ENCODE peak calls at places on chromosomes 12 and 14, in seven cellular contexts. Y is psoas muscle, Z is thoracic aorta, J is heart left ventricle, P is A673, K is transverse colon, U is right lobe of liver. E is an unnamed sample.

GRCh38 chr14:77882631-77883030 is 82.7 kb downstream of the ADCK1 start:
- DNase-seq in Y (no peak), Z (no peak), J (no peak), P (no peak), K (no peak), U (no peak), E (no peak)

GRCh38 chr14:106879241-106879640 is 1352.9 kb downstream of the TMEM121 start:
- DNase-seq in Y (no peak), Z (no peak), J (no peak), P (peak), K (peak), U (no peak), E (no peak)

GRCh38 chr12:102735104-102735503 is 181.9 kb downstream of the PAH start:
- DNase-seq in Y (no peak), Z (no peak), J (no peak), P (no peak), K (no peak), U (no peak), E (no peak)

GRCh38 chr12:111451649-111452129 is 46.0 kb downstream of the SH2B3 start:
- DNase-seq in Y (no peak), Z (no peak), J (no peak), P (peak), K (no peak), U (peak), E (peak)

GRCh38 chr12:121159467-121160307 is 27.0 kb downstream of the P2RX7 start:
- DNase-seq in Y (no peak), Z (no peak), J (no peak), P (no peak), K (no peak), U (no peak), E (no peak)

GRCh38 chr14:61498811-61499210 is 177.4 kb downstream of the PRKCH start:
- DNase-seq in Y (no peak), Z (no peak), J (no peak), P (no peak), K (no peak), U (no peak), E (no peak)

GRCh38 chr12:65877836-65878235 is 53.6 kb downstream of the HMGA2 start:
- DNase-seq in Y (no peak), Z (no peak), J (no peak), P (no peak), K (no peak), U (no peak), E (no peak)

GRCh38 chr12:42868291-42868690 is 278.7 kb upstream of the PRICKLE1 start:
- DNase-seq in Y (no peak), Z (no peak), J (no peak), P (no peak), K (no peak), U (no peak), E (no peak)

GRCh38 chr14:77980475-77981321 is 180.8 kb downstream of the ADCK1 start:
- DNase-seq in Y (peak), Z (no peak), J (no peak), P (no peak), K (peak), U (peak), E (no peak)

GRCh38 chr12:124551268-124552144 is 15.9 kb downstream of the NCOR2 start:
- DNase-seq in Y (no peak), Z (no peak), J (peak), P (peak), K (peak), U (no peak), E (no peak)

GRCh38 chr14:89422181-89422951 is 5.3 kb upstream of the FOXN3 start:
- DNase-seq in Y (no peak), Z (no peak), J (no peak), P (no peak), K (peak), U (no peak), E (no peak)

GRCh38 chr12:121576851-121577391 is 3.9 kb downstream of the KDM2B start:
- DNase-seq in Y (no peak), Z (no peak), J (no peak), P (peak), K (no peak), U (no peak), E (no peak)

GRCh38 chr12:48157889-48158370 is 615 bp upstream of the ASB8 start:
- DNase-seq in Y (no peak), Z (no peak), J (no peak), P (no peak), K (no peak), U (no peak), E (no peak)

GRCh38 chr12:89707623-89707991 is 1.0 kb downstream of the ATP2B1 start:
- DNase-seq in Y (peak), Z (no peak), J (peak), P (no peak), K (peak), U (peak), E (no peak)

GRCh38 chr14:93035917-93036651 is 79.6 kb downstream of the ITPK1 start:
- DNase-seq in Y (peak), Z (no peak), J (peak), P (no peak), K (no peak), U (no peak), E (no peak)

GRCh38 chr14:104702673-104703072 is 13.3 kb downstream of the INF2 start:
- DNase-seq in Y (no peak), Z (no peak), J (no peak), P (no peak), K (no peak), U (no peak), E (no peak)

GRCh38 chr12:52899338-52900035 is 5.4 kb downstream of the KRT8 start:
- DNase-seq in Y (no peak), Z (no peak), J (no peak), P (no peak), K (peak), U (no peak), E (no peak)

GRCh38 chr12:45756666-45757065 is 27.2 kb downstream of the ARID2 start:
- DNase-seq in Y (no peak), Z (no peak), J (no peak), P (no peak), K (no peak), U (no peak), E (no peak)

GRCh38 chr14:55313480-55313879 is 42.3 kb downstream of the FBXO34 start:
- DNase-seq in Y (no peak), Z (no peak), J (no peak), P (no peak), K (no peak), U (no peak), E (no peak)

GRCh38 chr12:67415473-67415872 is 146.3 kb downstream of the CAND1 start:
- DNase-seq in Y (no peak), Z (no peak), J (no peak), P (peak), K (no peak), U (peak), E (no peak)

GRCh38 chr12:128543971-128544370 is 277.0 kb downstream of the TMEM132C start:
- DNase-seq in Y (no peak), Z (no peak), J (no peak), P (no peak), K (no peak), U (no peak), E (no peak)

GRCh38 chr12:74794522-74794921 is 256.9 kb downstream of the ATXN7L3B start:
- DNase-seq in Y (no peak), Z (no peak), J (no peak), P (no peak), K (no peak), U (no peak), E (no peak)

GRCh38 chr12:87332987-87333761 is 696.0 kb downstream of the C12orf50 start:
- DNase-seq in Y (no peak), Z (no peak), J (no peak), P (peak), K (no peak), U (no peak), E (no peak)

GRCh38 chr14:63343878-63344277 is 25.1 kb upstream of the GPHB5 start:
- DNase-seq in Y (no peak), Z (no peak), J (no peak), P (peak), K (no peak), U (no peak), E (no peak)

GRCh38 chr12:124403273-124403672 is 108.4 kb downstream of the RFLNA start:
- DNase-seq in Y (peak), Z (no peak), J (no peak), P (no peak), K (no peak), U (no peak), E (no peak)

GRCh38 chr14:73245401-73246325 is 8.4 kb downstream of the PAPLN start:
- DNase-seq in Y (peak), Z (no peak), J (peak), P (peak), K (peak), U (peak), E (no peak)

GRCh38 chr14:51041117-51041531 is 53.8 kb downstream of the TRIM9 start:
- DNase-seq in Y (no peak), Z (no peak), J (no peak), P (no peak), K (peak), U (no peak), E (no peak)

GRCh38 chr14:51035611-51036192 is 59.2 kb downstream of the TRIM9 start:
- DNase-seq in Y (no peak), Z (no peak), J (no peak), P (no peak), K (no peak), U (no peak), E (no peak)

GRCh38 chr14:51044961-51045360 is 49.9 kb downstream of the TRIM9 start:
- DNase-seq in Y (no peak), Z (no peak), J (no peak), P (no peak), K (no peak), U (no peak), E (no peak)

GRCh38 chr14:51041853-51042252 is 53.1 kb downstream of the TRIM9 start:
- DNase-seq in Y (no peak), Z (no peak), J (no peak), P (peak), K (no peak), U (no peak), E (no peak)

DNA sequence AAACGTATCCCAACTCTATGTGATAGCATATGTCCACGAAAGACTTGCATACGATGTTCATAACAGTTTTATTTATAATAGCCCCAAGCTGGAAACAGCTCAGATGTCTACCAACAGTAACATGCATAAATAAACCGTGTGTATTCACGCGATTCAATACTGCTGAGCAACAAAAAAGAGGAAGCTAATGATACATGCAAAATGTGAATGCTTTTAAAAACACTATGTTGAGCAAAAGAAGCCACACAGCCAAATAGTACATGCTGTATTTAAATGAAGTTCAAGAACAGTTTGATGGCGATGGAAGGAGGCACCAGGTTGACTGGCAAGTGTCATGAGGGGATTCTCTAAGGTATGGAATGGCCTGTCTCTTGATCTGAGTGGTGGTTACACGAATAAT is 55.6 kb downstream of the TRIM9 start:
- DNase-seq in Y (no peak), Z (no peak), J (no peak), P (no peak), K (no peak), U (no peak), E (no peak)
- H3K27ac ChIP-seq in Y (no peak), Z (no peak), J (no peak), P (no peak), K (no peak), U (no peak), E (no peak)

DNA sequence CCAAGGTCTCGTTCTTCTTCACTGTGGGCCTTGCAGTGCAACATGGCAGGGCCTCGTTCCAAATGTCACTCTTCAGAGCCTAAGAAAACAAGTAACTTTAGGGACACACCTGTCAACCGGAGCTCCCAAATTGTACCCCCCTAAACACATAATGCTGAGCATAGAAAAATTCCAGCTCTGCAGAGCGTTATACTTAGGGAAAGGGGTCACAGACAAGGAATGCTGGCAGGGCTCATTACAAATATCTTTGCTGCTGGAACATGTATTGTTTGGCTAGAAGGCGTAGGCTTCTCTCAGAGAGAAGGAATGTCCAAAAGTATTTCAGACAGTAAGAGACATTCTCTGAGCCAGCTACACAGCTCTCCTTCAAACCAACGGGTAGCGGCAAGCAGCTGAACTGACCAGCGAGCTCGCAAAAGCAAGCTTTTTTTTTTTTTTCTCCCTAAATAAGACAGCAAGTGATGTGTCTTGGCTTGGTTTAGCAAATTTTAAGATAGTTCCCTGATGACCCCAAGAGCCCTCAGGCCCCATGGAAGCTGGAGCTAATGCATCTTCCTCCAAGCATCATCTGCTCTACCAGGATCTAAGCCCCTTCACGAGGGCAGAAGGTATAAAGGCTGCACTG is 24.5 kb downstream of the SSH1 start:
- DNase-seq in Y (no peak), Z (no peak), J (no peak), P (no peak), K (no peak), U (no peak), E (no peak)
- H3K4me3 ChIP-seq in Y (peak), Z (peak), J (peak), P (no peak), K (no peak), U (no peak), E (peak)

GRCh38 chr12:132314516-132315233 is 14.7 kb downstream of the GALNT9 start:
- DNase-seq in Y (no peak), Z (no peak), J (no peak), P (no peak), K (no peak), U (no peak), E (no peak)
- TF ChIP-seq CTCF in Y (no peak), Z (no peak), J (no peak), P (no peak), K (no peak), U (no peak), E (no peak)

DNA sequence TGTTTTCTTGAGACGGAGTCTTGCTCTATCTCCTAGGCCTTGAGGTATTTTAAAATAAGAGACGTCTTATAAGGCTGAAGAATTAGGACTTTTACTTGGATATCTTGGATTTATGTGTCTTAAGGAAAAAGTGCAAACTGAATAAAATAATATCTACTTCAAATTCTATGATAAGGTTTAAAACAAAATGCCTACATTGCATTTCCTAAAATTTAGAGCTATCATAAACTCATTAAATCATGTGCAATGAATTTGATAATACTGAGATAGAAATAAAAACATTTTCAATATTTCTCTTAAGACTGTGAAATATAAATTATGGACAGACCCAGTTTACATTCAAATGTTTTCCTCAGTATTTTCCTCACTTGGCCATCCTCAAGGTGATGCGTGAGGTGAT is 729.5 kb upstream of the LMO3 start:
- DNase-seq in Y (no peak), Z (no peak), J (no peak), P (no peak), K (no peak), U (no peak), E (no peak)
- H3K27ac ChIP-seq in Y (no peak), Z (no peak), J (no peak), P (no peak), K (no peak), U (no peak), E (no peak)

GRCh38 chr12:32651151-32651955 is 27.7 kb upstream of the DNM1L start:
- DNase-seq in Y (no peak), Z (no peak), J (no peak), P (no peak), K (no peak), U (no peak), E (no peak)

GRCh38 chr12:32647275-32647674 is 31.8 kb upstream of the DNM1L start:
- DNase-seq in Y (no peak), Z (no peak), J (no peak), P (no peak), K (no peak), U (no peak), E (no peak)

GRCh38 chr12:32651956-32652210 is 27.2 kb upstream of the DNM1L start:
- DNase-seq in Y (no peak), Z (no peak), J (no peak), P (no peak), K (no peak), U (no peak), E (no peak)

DNA sequence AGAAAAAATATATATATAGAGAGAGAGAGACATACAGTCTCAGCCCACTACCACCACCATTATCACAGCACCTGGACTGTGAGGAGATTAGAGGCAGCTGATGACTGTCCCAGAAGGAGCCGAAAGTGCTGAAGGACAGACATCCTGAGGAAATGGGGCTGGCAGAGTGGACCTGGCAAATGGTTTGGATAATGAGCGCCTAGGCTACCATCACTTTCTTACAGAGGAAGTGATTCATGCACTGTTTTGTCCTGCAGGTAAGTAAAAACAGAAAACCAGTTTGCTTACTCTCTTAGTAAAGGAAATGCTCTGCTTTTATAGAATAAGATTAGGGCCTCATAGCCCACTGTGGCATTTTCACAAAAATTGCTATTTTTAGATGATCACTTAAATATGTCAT is 28.6 kb upstream of the DNM1L start:
- DNase-seq in Y (no peak), Z (no peak), J (no peak), P (no peak), K (no peak), U (no peak), E (no peak)
- H3K4me3 ChIP-seq in Y (no peak), Z (no peak), J (no peak), P (no peak), K (no peak), U (no peak), E (no peak)

DNA sequence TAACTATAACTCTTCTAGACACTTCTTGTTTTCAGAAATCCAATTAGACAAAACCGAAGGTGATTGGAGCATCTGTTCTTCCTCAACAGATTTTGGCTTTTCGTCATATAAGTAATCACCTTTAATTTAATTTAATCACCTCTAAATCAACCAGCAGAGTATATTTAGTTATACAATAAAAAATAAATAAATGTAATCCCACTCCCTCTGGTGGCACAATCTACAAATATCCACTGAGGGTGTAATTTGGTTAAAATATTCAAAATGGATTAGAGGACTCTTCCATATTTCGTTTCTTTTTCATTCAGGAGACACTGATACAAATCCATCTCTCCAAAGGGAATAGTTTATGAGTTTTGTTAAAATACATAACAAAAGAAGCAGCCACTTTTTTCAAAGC is 18.3 kb upstream of the SLC35F4 start:
- DNase-seq in Y (no peak), Z (no peak), J (no peak), P (peak), K (no peak), U (no peak), E (no peak)
- TF ChIP-seq CTCF in Y (no peak), Z (no peak), J (no peak), P (peak), K (no peak), U (no peak), E (no peak)

GRCh38 chr12:131176266-131176665 is 222.6 kb downstream of the ADGRD1 start:
- DNase-seq in Y (no peak), Z (no peak), J (no peak), P (no peak), K (no peak), U (no peak), E (no peak)
- H3K27ac ChIP-seq in Y (no peak), Z (no peak), J (no peak), P (no peak), K (no peak), U (no peak), E (no peak)

GRCh38 chr14:24307575-24308341 is at the start of gene CIDEB:
- DNase-seq in Y (peak), Z (no peak), J (peak), P (peak), K (peak), U (peak), E (no peak)
- H3K4me3 ChIP-seq in Y (no peak), Z (no peak), J (no peak), P (no peak), K (no peak), U (peak), E (no peak)